ENCODE peak calls at places on chromosome 12, in eight cellular contexts. W is lung; Q is SK-N-SH; E is right atrium auricular region; R is left ventricle myocardium inferior; U is CD4-positive, alpha-beta memory T cell; K is heart right ventricle; D is substantia nigra. B is an unnamed sample.

GRCh38 chr12:66708704-66709443 is 30.0 kb upstream of the GRIP1 start:
- DNase-seq in U (peak; percentile 18), D (no peak), W (no peak), Q (no peak), R (no peak), K (no peak), E (no peak), B (no peak)

GRCh38 chr12:107336705-107337104 is 243.4 kb upstream of the CRY1 start:
- DNase-seq in W (no peak), K (no peak), E (no peak), Q (no peak), D (no peak), U (no peak), R (no peak), B (no peak)

GRCh38 chr12:85468356-85469157 is 188.5 kb downstream of the ALX1 start:
- DNase-seq in D (peak; percentile 14), Q (peak; percentile 47), E (no peak), R (no peak), W (peak; percentile 39), U (no peak), K (no peak), B (no peak)

GRCh38 chr12:24153041-24153440 is 203.6 kb upstream of the SOX5 start:
- DNase-seq in U (no peak), D (no peak), R (no peak), Q (no peak), E (no peak), K (no peak), W (no peak), B (no peak)

GRCh38 chr12:4564819-4565218 is 2.8 kb downstream of the DYRK4 start:
- DNase-seq in D (no peak), W (no peak), R (no peak), K (no peak), E (no peak), U (no peak), Q (no peak), B (no peak)

GRCh38 chr12:2179953-2180736 is 127.4 kb downstream of the CACNA1C start:
- DNase-seq in W (no peak), Q (no peak), R (peak; percentile 67), E (peak; percentile 84), U (no peak), K (peak; percentile 65), D (peak; percentile 55), B (peak; percentile 93)

GRCh38 chr12:26832817-26833691 is at the start of gene ITPR2:
- DNase-seq in E (peak; percentile 93), R (peak; percentile 97), W (peak; percentile 95), U (peak; percentile 89), Q (peak; percentile 100), D (peak; percentile 88), K (peak; percentile 96), B (peak; percentile 97)

GRCh38 chr12:85874064-85874463 is at the start of gene NTS:
- DNase-seq in W (no peak), E (no peak), D (no peak), K (no peak), Q (no peak), U (no peak), R (no peak), B (no peak)

GRCh38 chr12:12786371-12786715 is 884 bp downstream of the APOLD1 start:
- DNase-seq in W (no peak), E (no peak), U (no peak), D (no peak), R (no peak), K (no peak), Q (no peak), B (no peak)

GRCh38 chr12:17975763-17976162 is 114.2 kb downstream of the RERGL start:
- DNase-seq in D (no peak), E (no peak), U (no peak), R (no peak), W (no peak), Q (no peak), K (no peak), B (no peak)

GRCh38 chr12:86194721-86195120 is 61.5 kb downstream of the MGAT4C start:
- DNase-seq in U (no peak), Q (no peak), R (no peak), D (no peak), E (no peak), W (no peak), K (no peak), B (no peak)

GRCh38 chr12:31366104-31366621 is 40.2 kb upstream of the SINHCAF start:
- DNase-seq in Q (no peak), D (no peak), K (no peak), R (no peak), E (no peak), U (no peak), W (no peak), B (no peak)

GRCh38 chr12:74337951-74338350 is 199.7 kb upstream of the ATXN7L3B start:
- DNase-seq in R (no peak), W (no peak), K (no peak), D (no peak), E (no peak), U (no peak), Q (no peak), B (no peak)

GRCh38 chr12:118033902-118034301 is 17.4 kb downstream of the RFC5 start:
- DNase-seq in Q (no peak), K (no peak), U (no peak), W (no peak), D (no peak), R (no peak), E (no peak), B (no peak)

GRCh38 chr12:89775336-89776005 is 66.8 kb upstream of the ATP2B1 start:
- DNase-seq in W (no peak), E (no peak), U (no peak), R (no peak), Q (no peak), D (no peak), K (no peak), B (no peak)

GRCh38 chr12:81520064-81520945 is 238.8 kb downstream of the PPFIA2 start:
- DNase-seq in W (no peak), U (no peak), D (no peak), Q (no peak), K (no peak), R (no peak), E (no peak), B (no peak)

GRCh38 chr12:7374423-7375144 is 69.4 kb downstream of the CD163L1 start:
- DNase-seq in E (no peak), D (no peak), Q (peak; percentile 40), R (peak; percentile 17), W (no peak), K (peak; percentile 20), U (no peak), B (peak; percentile 64)
- H3K27ac ChIP-seq in E (no peak overlapping the region), D (no peak overlapping the region), Q (no peak overlapping the region), R (no peak overlapping the region), W (no peak overlapping the region), K (no peak overlapping the region), U (no peak overlapping the region), B (no peak overlapping the region)

GRCh38 chr12:22687677-22688076 is 62.7 kb downstream of the ETNK1 start:
- DNase-seq in Q (no peak), K (no peak), D (no peak), W (no peak), U (no peak), E (no peak), R (no peak), B (no peak)
- H3K27ac ChIP-seq in Q (peak overlapping the region; percentile 71), K (peak overlapping the region; percentile 71), D (no peak overlapping the region), W (no peak overlapping the region), U (no peak overlapping the region), E (no peak overlapping the region), R (no peak overlapping the region), B (peak overlapping the region; percentile 82)

GRCh38 chr12:132330549-132330881 is 1.1 kb upstream of the GALNT9 start:
- DNase-seq in W (no peak), Q (no peak), E (no peak), K (no peak), U (no peak), D (no peak), R (no peak), B (no peak)
- H3K27ac ChIP-seq in W (no peak overlapping the region), Q (no peak overlapping the region), E (no peak overlapping the region), K (no peak overlapping the region), U (no peak overlapping the region), D (no peak overlapping the region), R (no peak overlapping the region), B (no peak overlapping the region)

GRCh38 chr12:124372831-124373230 is 77.9 kb downstream of the RFLNA start:
- DNase-seq in U (no peak), D (no peak), W (no peak), K (no peak), Q (no peak), E (no peak), R (no peak), B (no peak)

GRCh38 chr12:124371366-124371765 is 76.5 kb downstream of the RFLNA start:
- DNase-seq in D (peak; percentile 60), K (no peak), E (no peak), Q (peak; percentile 64), R (no peak), W (no peak), U (no peak), B (no peak)

GRCh38 chr12:124370851-124371250 is 76.0 kb downstream of the RFLNA start:
- DNase-seq in Q (no peak), E (no peak), R (no peak), K (no peak), W (no peak), U (no peak), D (no peak), B (no peak)

GRCh38 chr12:124370384-124370783 is 75.5 kb downstream of the RFLNA start:
- DNase-seq in R (no peak), D (no peak), E (no peak), W (no peak), U (no peak), Q (peak; percentile 52), K (no peak), B (no peak)

DNA sequence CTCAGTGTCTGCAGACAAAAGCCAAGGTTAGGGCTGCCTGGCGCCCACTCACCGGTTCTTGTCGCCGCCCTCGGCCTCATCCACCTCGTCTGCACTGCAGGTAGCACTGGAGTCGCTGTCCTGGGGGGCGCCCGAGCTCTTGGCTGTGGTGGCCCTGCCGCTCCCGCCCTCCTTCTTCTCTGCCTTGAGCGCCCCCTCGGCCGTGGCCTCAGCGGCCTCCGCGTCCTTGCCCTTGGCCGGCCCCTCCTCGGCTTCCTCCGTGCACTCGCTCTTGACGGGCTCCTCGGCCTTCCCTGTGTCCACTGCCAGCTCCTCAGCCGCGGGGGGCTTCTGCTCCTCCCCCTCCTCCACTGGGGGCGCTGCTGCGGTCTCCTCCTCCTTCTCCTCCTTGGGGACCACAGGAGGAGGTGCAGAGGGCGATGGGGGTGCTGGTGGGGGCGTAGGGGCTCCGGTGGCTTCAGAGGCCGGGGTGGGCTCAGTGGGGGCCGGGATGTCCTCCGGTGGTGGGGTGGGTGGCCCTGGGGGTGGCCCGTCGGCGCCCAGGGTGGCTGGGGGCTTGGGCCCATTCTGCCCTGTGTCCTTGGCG is 77.2 kb downstream of the RFLNA start:
- DNase-seq in Q (no peak), K (no peak), W (no peak), D (no peak), E (no peak), U (no peak), R (no peak), B (no peak)
- H3K27ac ChIP-seq in Q (peak overlapping the region; percentile 89), K (peak overlapping the region; percentile 26), W (no peak overlapping the region), D (peak overlapping the region; percentile 79), E (peak overlapping the region; percentile 92), U (no peak overlapping the region), R (peak overlapping the region; percentile 97), B (no peak overlapping the region)

GRCh38 chr12:46556105-46556559 is 183.6 kb upstream of the SLC38A2 start:
- DNase-seq in Q (no peak), R (no peak), E (no peak), D (no peak), U (no peak), K (no peak), W (no peak), B (no peak)
- H3K27ac ChIP-seq in Q (peak overlapping the region; percentile 100), R (peak overlapping the region; percentile 81), E (peak overlapping the region; percentile 85), D (no peak overlapping the region), U (no peak overlapping the region), K (peak overlapping the region; percentile 73), W (no peak overlapping the region), B (no peak overlapping the region)

GRCh38 chr12:46404733-46405132 is 32.2 kb upstream of the SLC38A2 start:
- DNase-seq in D (no peak), U (no peak), R (no peak), Q (no peak), W (no peak), K (no peak), E (no peak), B (no peak)
- H3K27ac ChIP-seq in D (no peak overlapping the region), U (no peak overlapping the region), R (no peak overlapping the region), Q (peak overlapping the region; percentile 88), W (no peak overlapping the region), K (peak overlapping the region; percentile 12), E (peak overlapping the region; percentile 54), B (peak overlapping the region; percentile 12)